ENCODE peak calls at places on chromosome 3, in nine cellular contexts. T is natural killer cell treated with Interleukin-12 subunit alpha and Interleukin-12 subunit beta and Interleukin-15 and Interleukin-18, amount 100 ng/mL, for 72 hours; P is CD8-positive, alpha-beta T cell; L is activated naive CD8-positive, alpha-beta T cell treated with anti-CD3 and anti-CD28 coated beads for 36 hours; U is GM12892; Z is NCI-H2081; J is HuH-7; M is AG09309; H is HAP-1. Y is an unnamed sample.

GRCh38 chr3:28186748-28187147 is 54.7 kb upstream of the CMC1 start:
- DNase-seq in T (no peak), P (no peak), L (no peak), U (no peak), Z (no peak), J (no peak), M (no peak), H (no peak), Y (no peak)

GRCh38 chr3:192317564-192317963 is 409.8 kb downstream of the FGF12 start:
- DNase-seq in T (no peak), P (no peak), L (no peak), U (no peak), Z (no peak), J (no peak), M (no peak), H (no peak), Y (no peak)

GRCh38 chr3:178318957-178319528 is 217.2 kb upstream of the KCNMB2 start:
- DNase-seq in T (no peak), P (no peak), L (no peak), U (no peak), Z (no peak), J (no peak), M (no peak), H (no peak), Y (no peak)

GRCh38 chr3:109178701-109179100 is 42.2 kb downstream of the C3orf85 start:
- DNase-seq in T (no peak), P (no peak), L (no peak), U (no peak), Z (peak; percentile 32), J (no peak), M (no peak), H (no peak), Y (no peak)

GRCh38 chr3:114451561-114452018 is 157.8 kb downstream of the TIGIT start:
- DNase-seq in T (no peak), P (no peak), L (no peak), U (no peak), Z (peak; percentile 18), J (no peak), M (no peak), H (peak; percentile 28), Y (no peak)

GRCh38 chr3:72227536-72228070 is 442.7 kb upstream of the PROK2 start:
- DNase-seq in T (no peak), P (no peak), L (no peak), U (no peak), Z (no peak), J (no peak), M (no peak), H (no peak), Y (no peak)

GRCh38 chr3:88231207-88231606 is 81.4 kb downstream of the C3orf38 start:
- DNase-seq in T (no peak), P (no peak), L (no peak), U (no peak), Z (no peak), J (no peak), M (no peak), H (no peak), Y (no peak)

GRCh38 chr3:46386206-46386605 is 15.5 kb downstream of the CCR5 start:
- DNase-seq in T (no peak), P (peak; percentile 25), L (no peak), U (no peak), Z (no peak), J (no peak), M (no peak), H (no peak), Y (no peak)

GRCh38 chr3:49804141-49805041 is 1.3 kb downstream of the INKA1 start:
- DNase-seq in T (peak; percentile 51), P (no peak), L (no peak), U (no peak), Z (no peak), J (no peak), M (no peak), H (no peak), Y (no peak)

GRCh38 chr3:171875923-171876412 is 32.8 kb downstream of the TMEM212 start:
- DNase-seq in T (no peak), P (no peak), L (peak; percentile 11), U (no peak), Z (no peak), J (no peak), M (no peak), H (no peak), Y (peak; percentile 35)

GRCh38 chr3:148128136-148128535 is 569.6 kb upstream of the AGTR1 start:
- DNase-seq in T (no peak), P (no peak), L (no peak), U (no peak), Z (no peak), J (peak; percentile 1), M (no peak), H (no peak), Y (no peak)

GRCh38 chr3:4985330-4986174 is 6.3 kb downstream of the BHLHE40 start:
- DNase-seq in T (no peak), P (no peak), L (no peak), U (no peak), Z (no peak), J (peak; percentile 57), M (no peak), H (no peak), Y (no peak)

GRCh38 chr3:184176377-184177330 is 2.0 kb downstream of the AP2M1 start:
- DNase-seq in T (no peak), P (no peak), L (peak; percentile 6), U (no peak), Z (no peak), J (no peak), M (peak; percentile 84), H (peak; percentile 88), Y (no peak)

GRCh38 chr3:187227658-187228258 is 30.5 kb downstream of the RTP1 start:
- DNase-seq in T (no peak), P (no peak), L (no peak), U (no peak), Z (no peak), J (no peak), M (no peak), H (no peak), Y (no peak)

GRCh38 chr3:118818386-118818785 is 216.3 kb downstream of the IGSF11 start:
- DNase-seq in T (no peak), P (no peak), L (no peak), U (no peak), Z (no peak), J (no peak), M (peak; percentile 42), H (no peak), Y (no peak)

GRCh38 chr3:58536501-58537411 is at the start of gene ACOX2:
- DNase-seq in T (peak; percentile 52), P (no peak), L (no peak), U (no peak), Z (no peak), J (no peak), M (peak; percentile 43), H (no peak), Y (peak; percentile 84)

GRCh38 chr3:52712291-52713212 is 6.6 kb downstream of the SPCS1 start:
- DNase-seq in T (no peak), P (no peak), L (no peak), U (no peak), Z (no peak), J (no peak), M (no peak), H (no peak), Y (no peak)

GRCh38 chr3:176737480-176738147 is 459.7 kb downstream of the TBL1XR1 start:
- DNase-seq in T (no peak), P (no peak), L (no peak), U (no peak), Z (peak; percentile 50), J (no peak), M (no peak), H (no peak), Y (no peak)

GRCh38 chr3:134869153-134869726 is 74.2 kb downstream of the EPHB1 start:
- DNase-seq in T (no peak), P (no peak), L (no peak), U (no peak), Z (no peak), J (no peak), M (no peak), H (no peak), Y (no peak)

GRCh38 chr3:197749315-197749600 is 425 bp upstream of the FYTTD1 start:
- DNase-seq in T (no peak), P (no peak), L (peak; percentile 66), U (no peak), Z (peak; percentile 78), J (peak; percentile 73), M (no peak), H (peak; percentile 74), Y (no peak)

GRCh38 chr3:129310612-129311011 is 31.9 kb downstream of the HMCES start:
- DNase-seq in T (no peak), P (no peak), L (no peak), U (no peak), Z (no peak), J (no peak), M (no peak), H (no peak), Y (no peak)

GRCh38 chr3:131067983-131068382 is 41.3 kb downstream of the NEK11 start:
- DNase-seq in T (no peak), P (no peak), L (no peak), U (no peak), Z (no peak), J (no peak), M (no peak), H (no peak), Y (no peak)

Y was measured in left lung.